ENCODE peak calls at places on chromosomes 12 and 14, in eight cellular contexts. One of them, this sample, is unnamed.

GRCh38 chr14:61438860-61439765 is 117.7 kb downstream of the PRKCH start:
- DNase-seq in activated CD8-positive, alpha-beta T cell treated with anti-CD3 and anti-CD28 coated beads for 36 hours: peak; percentile 66
- DNase-seq in Calu3: peak; percentile 57
- DNase-seq in BE2C: no peak
- DNase-seq in heart right ventricle: peak; percentile 45
- DNase-seq in WTC11: peak; percentile 28
- DNase-seq in endothelial cell: peak; percentile 31
- DNase-seq in right lobe of liver: no peak
- DNase-seq in this sample: no peak

GRCh38 chr12:31369712-31370521 is 44.0 kb upstream of the SINHCAF start:
- DNase-seq in activated CD8-positive, alpha-beta T cell treated with anti-CD3 and anti-CD28 coated beads for 36 hours: no peak
- DNase-seq in Calu3: no peak
- DNase-seq in BE2C: no peak
- DNase-seq in heart right ventricle: peak; percentile 61
- DNase-seq in WTC11: peak; percentile 29
- DNase-seq in endothelial cell: peak; percentile 30
- DNase-seq in right lobe of liver: no peak
- DNase-seq in this sample: no peak

GRCh38 chr14:102889615-102890014 is 32.8 kb upstream of the AMN start:
- DNase-seq in activated CD8-positive, alpha-beta T cell treated with anti-CD3 and anti-CD28 coated beads for 36 hours: no peak
- DNase-seq in Calu3: no peak
- DNase-seq in BE2C: no peak
- DNase-seq in heart right ventricle: no peak
- DNase-seq in WTC11: no peak
- DNase-seq in endothelial cell: no peak
- DNase-seq in right lobe of liver: no peak
- DNase-seq in this sample: no peak

GRCh38 chr12:47753021-47754001 is 5.4 kb downstream of the RAPGEF3 start:
- DNase-seq in activated CD8-positive, alpha-beta T cell treated with anti-CD3 and anti-CD28 coated beads for 36 hours: no peak
- DNase-seq in Calu3: peak; percentile 65
- DNase-seq in BE2C: peak; percentile 85
- DNase-seq in heart right ventricle: peak; percentile 84
- DNase-seq in WTC11: peak; percentile 53
- DNase-seq in endothelial cell: peak; percentile 43
- DNase-seq in right lobe of liver: no peak
- DNase-seq in this sample: no peak

GRCh38 chr14:61380984-61381383 is 59.6 kb downstream of the PRKCH start:
- DNase-seq in activated CD8-positive, alpha-beta T cell treated with anti-CD3 and anti-CD28 coated beads for 36 hours: peak; percentile 38
- DNase-seq in Calu3: no peak
- DNase-seq in BE2C: no peak
- DNase-seq in heart right ventricle: no peak
- DNase-seq in WTC11: peak; percentile 18
- DNase-seq in endothelial cell: no peak
- DNase-seq in right lobe of liver: no peak
- DNase-seq in this sample: no peak

GRCh38 chr14:100422556-100423420 is 99.6 kb downstream of the SLC25A47 start:
- DNase-seq in activated CD8-positive, alpha-beta T cell treated with anti-CD3 and anti-CD28 coated beads for 36 hours: no peak
- DNase-seq in Calu3: no peak
- DNase-seq in BE2C: no peak
- DNase-seq in heart right ventricle: no peak
- DNase-seq in WTC11: no peak
- DNase-seq in endothelial cell: no peak
- DNase-seq in right lobe of liver: no peak
- DNase-seq in this sample: no peak

GRCh38 chr14:79598339-79598738 is 613.0 kb downstream of the DIO2 start:
- DNase-seq in activated CD8-positive, alpha-beta T cell treated with anti-CD3 and anti-CD28 coated beads for 36 hours: no peak
- DNase-seq in Calu3: no peak
- DNase-seq in BE2C: no peak
- DNase-seq in heart right ventricle: no peak
- DNase-seq in WTC11: no peak
- DNase-seq in endothelial cell: no peak
- DNase-seq in right lobe of liver: no peak
- DNase-seq in this sample: no peak

GRCh38 chr14:68630611-68631013 is 162.3 kb downstream of the ZFP36L1 start:
- DNase-seq in activated CD8-positive, alpha-beta T cell treated with anti-CD3 and anti-CD28 coated beads for 36 hours: no peak
- DNase-seq in Calu3: no peak
- DNase-seq in BE2C: no peak
- DNase-seq in heart right ventricle: no peak
- DNase-seq in WTC11: no peak
- DNase-seq in endothelial cell: no peak
- DNase-seq in right lobe of liver: no peak
- DNase-seq in this sample: no peak

GRCh38 chr12:110578522-110579238 is 4.4 kb downstream of the PPTC7 start:
- DNase-seq in activated CD8-positive, alpha-beta T cell treated with anti-CD3 and anti-CD28 coated beads for 36 hours: peak; percentile 56
- DNase-seq in Calu3: no peak
- DNase-seq in BE2C: no peak
- DNase-seq in heart right ventricle: no peak
- DNase-seq in WTC11: no peak
- DNase-seq in endothelial cell: no peak
- DNase-seq in right lobe of liver: no peak
- DNase-seq in this sample: no peak

GRCh38 chr14:55097894-55098560 is 31.0 kb upstream of the LGALS3 start:
- DNase-seq in activated CD8-positive, alpha-beta T cell treated with anti-CD3 and anti-CD28 coated beads for 36 hours: peak; percentile 82
- DNase-seq in Calu3: peak; percentile 37
- DNase-seq in BE2C: no peak
- DNase-seq in heart right ventricle: no peak
- DNase-seq in WTC11: no peak
- DNase-seq in endothelial cell: no peak
- DNase-seq in right lobe of liver: no peak
- DNase-seq in this sample: no peak

GRCh38 chr14:36028218-36028617 is 148.3 kb downstream of the PTCSC3 start:
- DNase-seq in activated CD8-positive, alpha-beta T cell treated with anti-CD3 and anti-CD28 coated beads for 36 hours: peak; percentile 43
- DNase-seq in Calu3: no peak
- DNase-seq in BE2C: peak; percentile 40
- DNase-seq in heart right ventricle: no peak
- DNase-seq in WTC11: peak; percentile 34
- DNase-seq in endothelial cell: no peak
- DNase-seq in right lobe of liver: no peak
- DNase-seq in this sample: no peak
- TF ChIP-seq CTCF in activated CD8-positive, alpha-beta T cell treated with anti-CD3 and anti-CD28 coated beads for 36 hours: no peak
- TF ChIP-seq CTCF in Calu3: no peak
- TF ChIP-seq CTCF in BE2C: peak; percentile 56
- TF ChIP-seq CTCF in heart right ventricle: no peak
- TF ChIP-seq CTCF in WTC11: no peak
- TF ChIP-seq CTCF in endothelial cell: no peak
- TF ChIP-seq CTCF in right lobe of liver: no peak
- TF ChIP-seq CTCF in this sample: no peak

DNA sequence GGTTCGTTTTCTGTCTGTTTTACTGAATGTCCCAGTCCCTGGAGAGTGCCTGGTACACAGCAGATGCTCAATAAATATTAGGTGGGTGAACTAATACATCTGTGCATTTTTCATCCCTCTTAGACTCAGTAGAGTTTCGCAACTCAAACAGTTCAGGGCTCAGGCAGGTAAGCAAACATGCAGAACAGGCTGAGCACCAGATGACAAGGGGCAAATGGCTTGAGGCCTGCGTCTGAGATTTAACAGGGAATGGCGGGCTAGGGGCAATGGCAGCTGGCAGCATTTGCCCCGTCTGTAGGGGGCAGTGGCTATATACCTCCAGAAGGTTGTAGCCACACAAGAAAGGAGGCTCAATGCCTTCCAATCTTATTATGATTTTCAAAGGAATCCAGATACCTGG is 8.6 kb upstream of the RAN start:
- DNase-seq in activated CD8-positive, alpha-beta T cell treated with anti-CD3 and anti-CD28 coated beads for 36 hours: no peak
- DNase-seq in Calu3: peak; percentile 18
- DNase-seq in BE2C: no peak
- DNase-seq in heart right ventricle: no peak
- DNase-seq in WTC11: no peak
- DNase-seq in endothelial cell: no peak
- DNase-seq in right lobe of liver: no peak
- DNase-seq in this sample: no peak
- TF ChIP-seq CTCF in activated CD8-positive, alpha-beta T cell treated with anti-CD3 and anti-CD28 coated beads for 36 hours: no peak
- TF ChIP-seq CTCF in Calu3: no peak
- TF ChIP-seq CTCF in BE2C: peak; percentile 5
- TF ChIP-seq CTCF in heart right ventricle: no peak
- TF ChIP-seq CTCF in WTC11: no peak
- TF ChIP-seq CTCF in endothelial cell: peak; percentile 16
- TF ChIP-seq CTCF in right lobe of liver: no peak
- TF ChIP-seq CTCF in this sample: no peak

GRCh38 chr12:90958995-90959394 is 4.0 kb upstream of the CCER1 start:
- DNase-seq in activated CD8-positive, alpha-beta T cell treated with anti-CD3 and anti-CD28 coated beads for 36 hours: no peak
- DNase-seq in Calu3: no peak
- DNase-seq in BE2C: no peak
- DNase-seq in heart right ventricle: no peak
- DNase-seq in WTC11: no peak
- DNase-seq in endothelial cell: no peak
- DNase-seq in right lobe of liver: no peak
- DNase-seq in this sample: no peak
- TF ChIP-seq CTCF in activated CD8-positive, alpha-beta T cell treated with anti-CD3 and anti-CD28 coated beads for 36 hours: no peak
- TF ChIP-seq CTCF in Calu3: no peak
- TF ChIP-seq CTCF in BE2C: no peak
- TF ChIP-seq CTCF in heart right ventricle: no peak
- TF ChIP-seq CTCF in WTC11: no peak
- TF ChIP-seq CTCF in endothelial cell: no peak
- TF ChIP-seq CTCF in right lobe of liver: no peak
- TF ChIP-seq CTCF in this sample: no peak

GRCh38 chr12:3964404-3964803 is 91.2 kb upstream of the PARP11 start:
- DNase-seq in activated CD8-positive, alpha-beta T cell treated with anti-CD3 and anti-CD28 coated beads for 36 hours: peak; percentile 50
- DNase-seq in Calu3: no peak
- DNase-seq in BE2C: no peak
- DNase-seq in heart right ventricle: peak; percentile 7
- DNase-seq in WTC11: peak; percentile 71
- DNase-seq in endothelial cell: peak; percentile 45
- DNase-seq in right lobe of liver: no peak
- DNase-seq in this sample: peak; percentile 50
- TF ChIP-seq CTCF in activated CD8-positive, alpha-beta T cell treated with anti-CD3 and anti-CD28 coated beads for 36 hours: no peak
- TF ChIP-seq CTCF in Calu3: no peak
- TF ChIP-seq CTCF in BE2C: peak; percentile 43
- TF ChIP-seq CTCF in heart right ventricle: no peak
- TF ChIP-seq CTCF in WTC11: peak; percentile 11
- TF ChIP-seq CTCF in endothelial cell: no peak
- TF ChIP-seq CTCF in right lobe of liver: no peak
- TF ChIP-seq CTCF in this sample: peak; percentile 42

DNA sequence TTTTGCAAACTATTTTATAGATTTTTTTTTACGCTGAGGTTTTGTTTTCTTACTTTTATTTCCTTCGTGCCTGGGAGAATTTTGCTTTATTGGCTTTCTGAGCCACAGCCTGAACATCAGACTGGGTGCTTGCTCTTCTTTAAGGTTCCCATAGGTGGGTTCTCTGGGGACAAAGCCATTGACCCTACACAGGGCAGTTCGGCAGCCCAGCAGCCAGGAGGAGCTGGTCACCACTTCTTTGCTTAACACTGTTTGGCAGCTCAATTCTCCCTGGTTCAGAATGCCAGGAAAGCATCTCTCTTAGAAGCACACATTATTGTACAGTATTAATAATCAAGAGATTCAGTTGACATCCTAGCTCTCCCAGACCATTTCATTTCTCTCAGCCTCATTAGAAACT is 140.8 kb upstream of the NEDD1 start:
- DNase-seq in activated CD8-positive, alpha-beta T cell treated with anti-CD3 and anti-CD28 coated beads for 36 hours: no peak
- DNase-seq in Calu3: peak; percentile 9
- DNase-seq in BE2C: no peak
- DNase-seq in heart right ventricle: no peak
- DNase-seq in WTC11: peak; percentile 37
- DNase-seq in endothelial cell: no peak
- DNase-seq in right lobe of liver: no peak
- DNase-seq in this sample: no peak
- TF ChIP-seq CTCF in activated CD8-positive, alpha-beta T cell treated with anti-CD3 and anti-CD28 coated beads for 36 hours: no peak
- TF ChIP-seq CTCF in Calu3: no peak
- TF ChIP-seq CTCF in BE2C: no peak
- TF ChIP-seq CTCF in heart right ventricle: no peak
- TF ChIP-seq CTCF in WTC11: no peak
- TF ChIP-seq CTCF in endothelial cell: no peak
- TF ChIP-seq CTCF in right lobe of liver: no peak
- TF ChIP-seq CTCF in this sample: no peak

DNA sequence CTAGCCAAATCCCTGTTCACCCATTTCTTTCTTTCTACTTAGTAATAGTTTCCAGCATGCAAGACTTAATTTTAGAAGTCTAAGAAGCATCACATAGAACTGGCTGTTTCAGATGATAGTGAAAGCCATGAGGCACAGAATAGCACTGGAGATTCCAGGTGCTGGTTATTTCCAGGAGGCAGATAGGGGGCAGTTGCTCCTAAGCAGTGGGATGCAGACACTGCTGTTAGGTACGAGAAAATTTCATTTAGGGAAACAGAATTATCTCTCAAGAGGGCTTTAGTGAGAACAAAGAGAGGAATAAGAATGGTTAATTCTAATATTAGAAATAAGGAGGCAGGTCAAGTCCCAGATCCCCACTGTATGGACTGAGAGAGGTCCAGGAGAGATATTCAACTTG is 3.6 kb upstream of the MDGA2 start:
- DNase-seq in activated CD8-positive, alpha-beta T cell treated with anti-CD3 and anti-CD28 coated beads for 36 hours: no peak
- DNase-seq in Calu3: no peak
- DNase-seq in BE2C: no peak
- DNase-seq in heart right ventricle: no peak
- DNase-seq in WTC11: no peak
- DNase-seq in endothelial cell: no peak
- DNase-seq in right lobe of liver: no peak
- DNase-seq in this sample: no peak
- TF ChIP-seq CTCF in activated CD8-positive, alpha-beta T cell treated with anti-CD3 and anti-CD28 coated beads for 36 hours: no peak
- TF ChIP-seq CTCF in Calu3: no peak
- TF ChIP-seq CTCF in BE2C: peak; percentile 47
- TF ChIP-seq CTCF in heart right ventricle: no peak
- TF ChIP-seq CTCF in WTC11: no peak
- TF ChIP-seq CTCF in endothelial cell: peak; percentile 14
- TF ChIP-seq CTCF in right lobe of liver: no peak
- TF ChIP-seq CTCF in this sample: no peak